ENCODE peak calls at places on chromosomes 4 and X, in ten cellular contexts. X is AG10803; F is CD4-positive, alpha-beta memory T cell; L is epithelial cell of esophagus; D is CD4-positive, CD25-positive, alpha-beta regulatory T cell; O is astrocyte of the spinal cord; S is ovary; P is ascending aorta; Q is bronchial epithelial cell; Y is BJ. B is an unnamed sample.

GRCh38 chrX:1462110-1462509 is 9.4 kb upstream of the ASMTL start:
- DNase-seq in X (no peak), F (no peak), L (no peak), D (no peak), O (no peak), S (no peak), P (no peak), Q (no peak), Y (no peak), B (no peak)

GRCh38 chrX:120753413-120754251 is 122.0 kb downstream of the CT47B1 start:
- DNase-seq in X (no peak), F (no peak), L (no peak), D (no peak), O (no peak), S (no peak), P (no peak), Q (no peak), Y (no peak), B (no peak)

GRCh38 chr4:103030791-103031190 is 11.3 kb upstream of the SLC9B1 start:
- DNase-seq in X (no peak), F (no peak), L (no peak), D (no peak), O (no peak), S (no peak), P (no peak), Q (no peak), Y (no peak), B (no peak)

GRCh38 chr4:151859646-151860045 is 98.8 kb upstream of the GATB start:
- DNase-seq in X (no peak), F (no peak), L (no peak), D (no peak), O (no peak), S (no peak), P (no peak), Q (no peak), Y (no peak), B (no peak)

GRCh38 chr4:102620697-102621497 is 119.7 kb downstream of the NFKB1 start:
- DNase-seq in X (peak; percentile 80), F (no peak), L (peak; percentile 71), D (peak; percentile 44), O (peak; percentile 95), S (no peak), P (no peak), Q (peak; percentile 78), Y (peak; percentile 47), B (no peak)

GRCh38 chrX:55713635-55714034 is 3.9 kb upstream of the RRAGB start:
- DNase-seq in X (no peak), F (no peak), L (no peak), D (no peak), O (no peak), S (no peak), P (no peak), Q (no peak), Y (no peak), B (no peak)

GRCh38 chr4:80071643-80072606 is 1.1 kb downstream of the ANTXR2 start:
- DNase-seq in X (peak; percentile 29), F (peak; percentile 54), L (peak; percentile 40), D (peak; percentile 63), O (peak; percentile 39), S (peak; percentile 78), P (peak; percentile 67), Q (no peak), Y (no peak), B (peak; percentile 91)

GRCh38 chr4:37392540-37393255 is 148.2 kb downstream of the NWD2 start:
- DNase-seq in X (no peak), F (no peak), L (peak; percentile 32), D (no peak), O (peak; percentile 24), S (no peak), P (peak; percentile 65), Q (peak; percentile 17), Y (no peak), B (peak; percentile 35)

GRCh38 chr4:78720994-78721677 is 55.0 kb upstream of the BMP2K start:
- DNase-seq in X (no peak), F (peak; percentile 14), L (no peak), D (peak; percentile 68), O (no peak), S (no peak), P (no peak), Q (no peak), Y (no peak), B (peak; percentile 41)

GRCh38 chr4:127708985-127709384 is 21.2 kb upstream of the SLC25A31 start:
- DNase-seq in X (peak; percentile 42), F (no peak), L (peak; percentile 99), D (no peak), O (peak; percentile 85), S (peak; percentile 40), P (no peak), Q (peak; percentile 99), Y (peak; percentile 11), B (no peak)

GRCh38 chr4:167578906-167579305 is 344.6 kb upstream of the SPOCK3 start:
- DNase-seq in X (no peak), F (no peak), L (no peak), D (no peak), O (peak; percentile 4), S (no peak), P (no peak), Q (no peak), Y (no peak), B (no peak)

GRCh38 chrX:150212672-150213480 is 150.2 kb upstream of the MAMLD1 start:
- DNase-seq in X (peak; percentile 55), F (no peak), L (peak; percentile 28), D (no peak), O (peak; percentile 12), S (no peak), P (no peak), Q (peak; percentile 16), Y (no peak), B (peak; percentile 54)

GRCh38 chr4:126850286-126850685 is 782.5 kb upstream of the INTU start:
- DNase-seq in X (peak; percentile 97), F (no peak), L (peak; percentile 97), D (no peak), O (peak; percentile 93), S (no peak), P (no peak), Q (peak; percentile 98), Y (peak; percentile 85), B (no peak)

DNA sequence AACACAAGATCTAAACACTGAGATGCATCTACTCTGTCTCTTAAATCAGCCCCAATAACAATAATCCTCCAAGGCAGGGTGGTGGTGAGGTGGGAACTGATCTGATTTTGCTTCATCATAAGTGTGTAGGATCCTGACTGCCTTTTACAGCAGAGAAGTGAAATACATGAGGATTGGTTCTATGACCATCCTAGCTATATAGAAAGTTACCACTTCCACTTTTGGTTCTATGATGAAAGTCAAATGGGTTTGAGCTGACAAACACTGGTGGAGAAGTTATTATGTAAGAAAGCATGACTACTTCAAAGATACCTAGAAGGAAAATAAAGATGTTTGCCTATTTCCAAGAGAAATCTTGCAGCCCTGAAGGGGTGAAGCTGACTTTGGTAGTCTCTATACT is 181.6 kb downstream of the NKX6-1 start:
- DNase-seq in X (no peak), F (no peak), L (no peak), D (no peak), O (no peak), S (no peak), P (no peak), Q (no peak), Y (no peak), B (no peak)
- H3K4me3 ChIP-seq in X (no peak overlapping the region), F (no peak overlapping the region), L (no peak overlapping the region), D (no peak overlapping the region), O (no peak overlapping the region), S (no peak overlapping the region), P (no peak overlapping the region), Q (no peak overlapping the region), Y (no peak overlapping the region), B (no peak overlapping the region)

GRCh38 chr4:114601304-114602052 is 2.9 kb downstream of the UGT8 start:
- DNase-seq in X (no peak), F (no peak), L (no peak), D (no peak), O (no peak), S (no peak), P (no peak), Q (no peak), Y (no peak), B (no peak)

GRCh38 chr4:114600672-114601071 is 2.1 kb downstream of the UGT8 start:
- DNase-seq in X (no peak), F (no peak), L (no peak), D (no peak), O (peak; percentile 12), S (no peak), P (no peak), Q (no peak), Y (no peak), B (no peak)

GRCh38 chr4:114599231-114600065 is 841 bp downstream of the UGT8 start:
- DNase-seq in X (no peak), F (no peak), L (no peak), D (no peak), O (peak; percentile 10), S (no peak), P (no peak), Q (no peak), Y (no peak), B (no peak)

GRCh38 chr4:114598191-114599121 is at the start of gene UGT8:
- DNase-seq in X (peak; percentile 4), F (peak; percentile 3), L (peak; percentile 29), D (peak; percentile 26), O (peak; percentile 16), S (no peak), P (peak; percentile 64), Q (no peak), Y (no peak), B (no peak)

GRCh38 chr4:114600066-114600552 is 1.5 kb downstream of the UGT8 start:
- DNase-seq in X (no peak), F (no peak), L (no peak), D (no peak), O (no peak), S (no peak), P (no peak), Q (no peak), Y (no peak), B (no peak)
- H3K4me3 ChIP-seq in X (no peak overlapping the region), F (no peak overlapping the region), L (peak overlapping the region; percentile 47), D (no peak overlapping the region), O (no peak overlapping the region), S (no peak overlapping the region), P (peak overlapping the region; percentile 76), Q (no peak overlapping the region), Y (no peak overlapping the region), B (no peak overlapping the region)

DNA sequence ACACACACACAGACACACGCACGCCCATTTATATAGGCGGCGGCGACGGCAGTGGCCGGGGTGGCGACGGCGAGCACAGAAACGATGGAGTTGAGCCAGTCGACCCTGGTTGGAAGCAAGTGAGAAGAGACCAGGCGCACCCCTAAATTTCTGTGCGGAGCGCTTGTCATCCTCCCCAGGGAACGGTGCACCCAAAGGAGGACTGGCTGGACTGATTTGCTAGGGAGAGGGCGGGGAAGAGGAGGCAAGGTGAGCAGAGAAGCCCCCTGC is 296 bp downstream of the NHS start:
- DNase-seq in X (no peak), F (no peak), L (peak; percentile 14), D (no peak), O (no peak), S (no peak), P (no peak), Q (no peak), Y (no peak), B (no peak)
- H3K4me3 ChIP-seq in X (peak overlapping the region; percentile 74), F (no peak overlapping the region), L (peak overlapping the region; percentile 62), D (no peak overlapping the region), O (peak overlapping the region; percentile 65), S (peak overlapping the region; percentile 58), P (peak overlapping the region; percentile 76), Q (peak overlapping the region; percentile 60), Y (peak overlapping the region; percentile 74), B (peak overlapping the region; percentile 25)

DNA sequence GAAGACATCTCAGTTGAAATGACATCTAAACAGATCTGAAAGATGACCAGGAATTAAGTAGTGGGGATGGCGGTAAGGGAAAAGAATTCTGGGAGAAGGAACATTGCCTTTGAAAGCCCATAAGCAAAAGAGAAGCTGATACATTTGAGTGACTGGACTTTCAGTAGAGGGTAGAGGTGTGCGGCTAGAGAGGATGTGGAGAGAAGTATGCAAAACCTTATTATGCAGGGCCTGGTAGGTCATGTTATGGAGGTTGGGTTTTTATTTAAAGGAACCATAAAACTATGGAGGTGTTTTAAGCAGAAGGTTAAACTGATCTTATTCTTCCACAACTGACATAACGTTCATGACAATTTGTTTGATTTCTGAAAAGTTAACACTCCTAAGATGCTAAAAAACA is 36.3 kb downstream of the RPS6KA3 start:
- DNase-seq in X (no peak), F (no peak), L (no peak), D (no peak), O (no peak), S (no peak), P (no peak), Q (no peak), Y (no peak), B (no peak)
- H3K4me3 ChIP-seq in X (no peak overlapping the region), F (no peak overlapping the region), L (no peak overlapping the region), D (no peak overlapping the region), O (no peak overlapping the region), S (no peak overlapping the region), P (no peak overlapping the region), Q (no peak overlapping the region), Y (no peak overlapping the region), B (no peak overlapping the region)